ENCODE peak calls at places on chromosomes 11 and 22, in six cellular contexts. O is heart left ventricle, S is cardiac muscle cell, E is lower lobe of right lung, A is pancreas, P is kidney. K is an unnamed sample.

GRCh38 chr22:20258584-20259335 is 9.4 kb downstream of the RTN4R start:
- DNase-seq in O (no peak), S (no peak), E (no peak), A (no peak), P (no peak), K (no peak)

GRCh38 chr11:15704064-15704463 is 589.3 kb downstream of the INSC start:
- DNase-seq in O (no peak), S (no peak), E (no peak), A (no peak), P (no peak), K (no peak)

GRCh38 chr22:44505796-44506354 is 7.8 kb upstream of the RTL6 start:
- DNase-seq in O (no peak), S (no peak), E (no peak), A (no peak), P (no peak), K (peak)

GRCh38 chr11:77047007-77047927 is 13.1 kb downstream of the B3GNT6 start:
- DNase-seq in O (peak), S (peak), E (no peak), A (no peak), P (no peak), K (peak)

GRCh38 chr11:96001037-96001436 is 77.1 kb upstream of the MTMR2 start:
- DNase-seq in O (peak), S (peak), E (no peak), A (no peak), P (peak), K (peak)

GRCh38 chr11:66846671-66847091 is 3.4 kb downstream of the RCE1 start:
- DNase-seq in O (no peak), S (no peak), E (no peak), A (no peak), P (peak), K (no peak)

GRCh38 chr11:34250732-34251639 is 106.8 kb downstream of the ABTB2 start:
- DNase-seq in O (peak), S (no peak), E (peak), A (no peak), P (no peak), K (peak)

GRCh38 chr22:27480487-27480886 is 321.1 kb downstream of the MN1 start:
- DNase-seq in O (no peak), S (no peak), E (no peak), A (no peak), P (peak), K (no peak)

GRCh38 chr11:109851780-109852390 is 241.3 kb upstream of the ZC3H12C start:
- DNase-seq in O (no peak), S (no peak), E (no peak), A (no peak), P (peak), K (no peak)

GRCh38 chr11:111422494-111423249 is 43.6 kb upstream of the POU2AF1 start:
- DNase-seq in O (no peak), S (peak), E (peak), A (peak), P (no peak), K (no peak)

GRCh38 chr11:57638811-57639320 is 10.8 kb downstream of the YPEL4 start:
- DNase-seq in O (no peak), S (no peak), E (no peak), A (no peak), P (no peak), K (no peak)

GRCh38 chr11:6604081-6604626 is 580 bp downstream of the ILK start:
- DNase-seq in O (peak), S (peak), E (no peak), A (no peak), P (peak), K (peak)

GRCh38 chr22:27129266-27129665 is 471.9 kb downstream of the MIAT start:
- DNase-seq in O (no peak), S (peak), E (no peak), A (no peak), P (no peak), K (no peak)

GRCh38 chr11:127017482-127017881 is 16.9 kb upstream of the KIRREL3 start:
- DNase-seq in O (no peak), S (peak), E (no peak), A (no peak), P (no peak), K (no peak)

GRCh38 chr11:113698515-113698914 is 7.6 kb downstream of the TMPRSS5 start:
- DNase-seq in O (no peak), S (no peak), E (no peak), A (no peak), P (no peak), K (no peak)

GRCh38 chr11:35014352-35014751 is 97.9 kb downstream of the PDHX start:
- DNase-seq in O (no peak), S (peak), E (no peak), A (no peak), P (no peak), K (no peak)

GRCh38 chr11:16923987-16924386 is 90.2 kb downstream of the PLEKHA7 start:
- DNase-seq in O (no peak), S (no peak), E (no peak), A (no peak), P (no peak), K (no peak)

GRCh38 chr11:130772266-130773227 is 143.7 kb downstream of the SNX19 start:
- DNase-seq in O (no peak), S (peak), E (no peak), A (no peak), P (no peak), K (no peak)

GRCh38 chr11:16148301-16148787 is 208.0 kb downstream of the SOX6 start:
- DNase-seq in O (no peak), S (peak), E (no peak), A (no peak), P (no peak), K (no peak)

GRCh38 chr22:31790240-31790639 is 36.4 kb downstream of the DEPDC5 start:
- DNase-seq in O (no peak), S (no peak), E (no peak), A (no peak), P (no peak), K (no peak)

DNA sequence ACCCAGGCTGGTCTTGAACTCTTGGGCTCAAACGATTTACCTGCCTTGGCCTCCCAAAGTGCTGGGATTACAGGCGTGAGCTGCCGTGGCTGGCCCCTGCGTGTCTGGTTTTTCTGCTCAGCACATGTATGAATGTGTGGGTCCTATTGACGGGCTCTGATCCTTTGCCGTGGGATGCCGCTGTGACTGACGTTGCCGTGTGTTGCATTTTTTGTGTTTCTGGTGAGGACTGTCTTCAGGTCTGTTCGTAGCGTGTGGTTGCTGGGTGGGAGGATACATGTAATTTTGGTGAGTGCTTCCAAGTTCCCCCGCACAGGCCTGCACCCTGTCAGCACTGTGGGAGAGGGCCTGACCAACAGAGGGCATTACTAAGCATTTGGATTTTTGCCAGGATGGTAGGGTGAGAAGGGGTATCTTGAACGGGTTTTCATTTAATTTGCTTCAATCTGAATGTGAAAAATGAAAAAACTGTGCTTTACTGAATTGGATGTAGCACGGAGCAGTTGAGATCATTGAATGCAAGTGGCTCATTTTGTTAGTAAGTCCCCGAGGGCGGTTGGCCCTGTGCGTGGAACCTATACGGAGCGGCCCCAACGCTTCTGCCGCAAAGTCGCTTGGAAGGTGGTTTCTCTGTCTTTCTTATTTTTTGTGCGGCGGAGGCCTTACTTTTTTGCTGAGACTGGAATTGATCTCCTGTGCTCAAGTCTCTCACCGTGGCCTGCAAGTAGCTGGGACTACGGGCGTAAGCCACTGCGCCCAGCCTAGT is 8.2 kb downstream of the ZBED4 start:
- DNase-seq in O (no peak), S (peak), E (no peak), A (no peak), P (no peak), K (no peak)
- TF ChIP-seq CTCF in O (no peak), S (no peak), E (no peak), A (no peak), P (no peak), K (no peak)

DNA sequence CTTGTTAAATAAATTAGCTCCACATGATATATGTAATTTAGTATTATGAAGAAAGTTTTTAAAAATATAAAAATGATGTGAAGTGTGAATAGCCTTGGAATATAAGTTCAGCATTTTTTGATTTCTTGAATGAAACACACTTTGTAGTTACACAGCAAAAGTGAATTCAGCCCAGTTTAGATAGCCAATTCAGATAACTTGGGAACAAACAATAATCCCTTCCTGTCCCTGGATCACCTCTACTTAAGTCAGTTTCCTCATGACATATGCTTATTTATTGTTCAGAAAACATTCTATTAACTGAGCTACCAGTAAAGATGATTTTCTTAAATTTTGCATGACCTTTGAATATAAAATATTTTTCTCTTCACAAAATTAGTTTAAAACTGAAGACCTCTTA is 107.4 kb downstream of the PGR start:
- DNase-seq in O (no peak), S (no peak), E (no peak), A (no peak), P (no peak), K (no peak)
- H3K4me3 ChIP-seq in O (no peak), S (no peak), E (no peak), A (no peak), P (no peak), K (no peak)

GRCh38 chr22:29309332-29310064 is 3.0 kb downstream of the GAS2L1 start:
- DNase-seq in O (peak), S (no peak), E (peak), A (peak), P (peak), K (no peak)
- H3K27ac ChIP-seq in O (peak), S (no peak), E (peak), A (no peak), P (no peak), K (peak)

GRCh38 chr11:65646921-65647701 is 9.2 kb downstream of the SIPA1 start:
- DNase-seq in O (no peak), S (peak), E (peak), A (peak), P (peak), K (no peak)
- TF ChIP-seq CTCF in O (no peak), S (peak), E (no peak), A (no peak), P (no peak), K (no peak)

GRCh38 chr11:71153005-71153395 is 99.4 kb downstream of the SHANK2 start:
- DNase-seq in O (no peak), S (peak), E (no peak), A (no peak), P (peak), K (no peak)
- H3K4me3 ChIP-seq in O (no peak), S (no peak), E (no peak), A (peak), P (peak), K (no peak)

DNA sequence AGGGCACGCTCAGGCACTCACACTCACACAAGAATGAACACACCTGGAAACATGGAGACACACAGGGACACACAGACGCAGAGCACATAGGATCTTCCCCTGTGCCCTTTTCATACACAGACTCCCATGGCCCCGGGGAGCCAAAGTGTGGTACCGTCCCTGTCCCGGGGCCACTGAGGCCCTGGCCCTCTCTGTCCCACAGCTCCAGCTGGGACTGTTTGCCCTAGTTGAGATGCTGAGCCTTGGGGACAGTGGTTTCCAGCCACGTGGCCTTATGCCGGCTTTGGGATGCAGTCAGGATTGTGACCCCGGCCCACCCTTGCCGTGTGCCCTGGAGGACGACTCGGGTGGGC is 100.7 kb downstream of the BCR start:
- DNase-seq in O (no peak), S (no peak), E (no peak), A (no peak), P (no peak), K (no peak)
- H3K27ac ChIP-seq in O (no peak), S (no peak), E (peak), A (no peak), P (peak), K (no peak)

DNA sequence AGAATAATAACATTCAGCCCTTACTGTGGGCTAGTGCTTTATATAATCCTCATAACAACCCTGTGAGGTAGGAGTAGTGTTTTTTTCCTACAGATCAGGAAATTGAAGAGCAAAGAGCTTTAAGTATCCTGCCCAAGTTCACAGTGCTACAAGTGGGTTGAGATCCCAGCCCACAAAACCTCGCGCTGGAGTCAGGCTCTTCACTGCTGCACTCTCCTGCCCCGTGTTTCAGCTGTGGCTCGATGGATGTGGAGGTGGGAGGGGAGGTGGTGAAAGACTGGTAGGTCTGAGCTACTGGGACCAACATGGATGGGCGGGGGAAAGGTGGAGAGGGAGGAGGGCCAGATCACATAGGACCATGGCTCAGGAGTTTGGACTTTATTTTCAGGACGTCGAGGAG is 6.1 kb downstream of the ZNF408 start:
- DNase-seq in O (no peak), S (no peak), E (no peak), A (no peak), P (no peak), K (no peak)
- TF ChIP-seq CTCF in O (no peak), S (no peak), E (no peak), A (no peak), P (no peak), K (no peak)